ENCODE peak calls at places on chromosomes 5 and 9, in nine cellular contexts. U is HEK293T; O is heart left ventricle; V is activated CD4-positive, alpha-beta memory T cell treated with anti-CD3 and anti-CD28 coated beads for 36 hours; H is astrocyte of the spinal cord; A is uterus; I is left kidney; S is EL; G is EH. D is an unnamed sample.

GRCh38 chr5:142874537-142874936 is 104.4 kb downstream of the ARHGAP26 start:
- DNase-seq in U (no peak), O (peak; percentile 83), V (no peak), H (peak; percentile 50), A (peak; percentile 80), I (peak; percentile 39), S (peak; percentile 50), G (peak; percentile 60), D (peak; percentile 84)

GRCh38 chr9:70111641-70112236 is 68.1 kb downstream of the MAMDC2 start:
- DNase-seq in U (no peak), O (no peak), V (no peak), H (no peak), A (no peak), I (no peak), S (no peak), G (no peak), D (no peak)

GRCh38 chr5:82275267-82275664 is 2.9 kb downstream of the RPS23 start:
- DNase-seq in U (no peak), O (no peak), V (no peak), H (no peak), A (no peak), I (no peak), S (no peak), G (no peak), D (no peak)

GRCh38 chr5:119743927-119744326 is 114.6 kb downstream of the FAM170A start:
- DNase-seq in U (peak; percentile 26), O (no peak), V (no peak), H (no peak), A (no peak), I (peak; percentile 70), S (peak; percentile 51), G (peak; percentile 36), D (no peak)

GRCh38 chr9:130347931-130348330 is 82.4 kb downstream of the HMCN2 start:
- DNase-seq in U (no peak), O (no peak), V (no peak), H (no peak), A (no peak), I (peak; percentile 74), S (no peak), G (no peak), D (no peak)

GRCh38 chr9:109771084-109771483 is 8.9 kb upstream of the PALM2AKAP2 start:
- DNase-seq in U (no peak), O (no peak), V (no peak), H (peak; percentile 45), A (no peak), I (peak; percentile 79), S (peak; percentile 94), G (peak; percentile 97), D (no peak)

GRCh38 chr5:116815081-116815480 is 240.5 kb upstream of the SEMA6A start:
- DNase-seq in U (no peak), O (no peak), V (no peak), H (no peak), A (no peak), I (no peak), S (no peak), G (no peak), D (no peak)

GRCh38 chr5:76662521-76662920 is 39.3 kb upstream of the F2RL2 start:
- DNase-seq in U (no peak), O (no peak), V (no peak), H (no peak), A (no peak), I (no peak), S (no peak), G (no peak), D (no peak)

GRCh38 chr5:104370523-104370922 is 807.9 kb upstream of the NUDT12 start:
- DNase-seq in U (no peak), O (no peak), V (no peak), H (no peak), A (no peak), I (no peak), S (no peak), G (no peak), D (no peak)

D was measured in left lung.